ENCODE peak calls at places on chromosomes 16 and 17, in nine cellular contexts. K, X, R, G, P, Y, O, D and F are unnamed samples.

GRCh38 chr17:82648761-82649474 is 674 bp upstream of the WDR45B start:
- DNase-seq in D (no peak), P (peak), K (no peak), G (no peak), R (no peak), Y (peak), O (peak), X (peak), F (no peak)

GRCh38 chr16:30927789-30928378 is 4.5 kb downstream of the FBXL19 start:
- DNase-seq in D (no peak), O (no peak), R (peak), X (peak), K (peak), G (no peak), Y (peak), P (peak), F (peak)

GRCh38 chr17:50125420-50125997 is 4.5 kb downstream of the SAMD14 start:
- DNase-seq in D (no peak), R (no peak), X (no peak), P (no peak), O (no peak), K (no peak), G (no peak), Y (no peak), F (no peak)

GRCh38 chr16:30937692-30938091 is 11.2 kb upstream of the ORAI3 start:
- DNase-seq in P (no peak), K (no peak), R (no peak), Y (no peak), G (no peak), D (no peak), O (no peak), X (no peak), F (no peak)

GRCh38 chr17:40850287-40850972 is 16.6 kb downstream of the KRT12 start:
- DNase-seq in G (peak), X (no peak), D (no peak), R (no peak), P (no peak), O (no peak), K (no peak), Y (no peak), F (peak)

GRCh38 chr16:11049396-11050059 is 105.2 kb downstream of the CLEC16A start:
- DNase-seq in O (no peak), X (no peak), G (no peak), K (no peak), R (no peak), Y (no peak), P (no peak), D (no peak), F (peak)

GRCh38 chr17:65389956-65390355 is 171.5 kb downstream of the AXIN2 start:
- DNase-seq in G (no peak), P (no peak), Y (no peak), O (no peak), X (peak), R (no peak), K (no peak), D (peak), F (peak)

GRCh38 chr16:65125322-65125721 is 3.5 kb upstream of the CDH11 start:
- DNase-seq in P (no peak), K (no peak), Y (no peak), D (no peak), R (no peak), O (no peak), G (no peak), X (peak), F (no peak)

GRCh38 chr16:79972053-79972704 is 371.6 kb upstream of the MAF start:
- DNase-seq in D (no peak), O (no peak), G (no peak), X (peak), P (no peak), Y (no peak), K (no peak), R (no peak), F (peak)

GRCh38 chr17:58084317-58084981 is 1.2 kb downstream of the DYNLL2 start:
- DNase-seq in O (peak), Y (peak), K (no peak), X (peak), R (peak), G (no peak), P (peak), D (no peak), F (peak)